ENCODE peak calls at places on chromosome 1, in seven cellular contexts. One of them, this sample, is unnamed.

GRCh38 chr1:211825990-211826389 is 4.6 kb downstream of the LPGAT1 start:
- DNase-seq in epithelial cell of esophagus: peak; percentile 40
- DNase-seq in GM23338: no peak
- DNase-seq in fibroblast of the aortic adventitia: peak; percentile 62
- DNase-seq in aorta: no peak
- DNase-seq in body of pancreas: no peak
- DNase-seq in A172: peak; percentile 55
- DNase-seq in this sample: no peak

GRCh38 chr1:23278717-23279116 is 61.4 kb upstream of the HTR1D start:
- DNase-seq in epithelial cell of esophagus: peak; percentile 16
- DNase-seq in GM23338: no peak
- DNase-seq in fibroblast of the aortic adventitia: no peak
- DNase-seq in aorta: no peak
- DNase-seq in body of pancreas: no peak
- DNase-seq in A172: no peak
- DNase-seq in this sample: no peak

GRCh38 chr1:33008051-33008914 is 28.4 kb downstream of the AK2 start:
- DNase-seq in epithelial cell of esophagus: peak; percentile 90
- DNase-seq in GM23338: no peak
- DNase-seq in fibroblast of the aortic adventitia: peak; percentile 38
- DNase-seq in aorta: no peak
- DNase-seq in body of pancreas: peak; percentile 87
- DNase-seq in A172: no peak
- DNase-seq in this sample: no peak

GRCh38 chr1:209397910-209398309 is 185.6 kb upstream of the CAMK1G start:
- DNase-seq in epithelial cell of esophagus: no peak
- DNase-seq in GM23338: no peak
- DNase-seq in fibroblast of the aortic adventitia: no peak
- DNase-seq in aorta: no peak
- DNase-seq in body of pancreas: no peak
- DNase-seq in A172: no peak
- DNase-seq in this sample: no peak

GRCh38 chr1:94061513-94062443 is 59.2 kb downstream of the ABCA4 start:
- DNase-seq in epithelial cell of esophagus: peak; percentile 73
- DNase-seq in GM23338: peak; percentile 86
- DNase-seq in fibroblast of the aortic adventitia: peak; percentile 89
- DNase-seq in aorta: peak; percentile 75
- DNase-seq in body of pancreas: peak; percentile 81
- DNase-seq in A172: peak; percentile 75
- DNase-seq in this sample: no peak

GRCh38 chr1:211236633-211237321 is 22.4 kb upstream of the RCOR3 start:
- DNase-seq in epithelial cell of esophagus: peak; percentile 39
- DNase-seq in GM23338: no peak
- DNase-seq in fibroblast of the aortic adventitia: no peak
- DNase-seq in aorta: no peak
- DNase-seq in body of pancreas: no peak
- DNase-seq in A172: peak; percentile 29
- DNase-seq in this sample: no peak

GRCh38 chr1:43044572-43045361 is 86.1 kb upstream of the SLC2A1 start:
- DNase-seq in epithelial cell of esophagus: no peak
- DNase-seq in GM23338: no peak
- DNase-seq in fibroblast of the aortic adventitia: no peak
- DNase-seq in aorta: no peak
- DNase-seq in body of pancreas: peak; percentile 23
- DNase-seq in A172: no peak
- DNase-seq in this sample: no peak

GRCh38 chr1:182253319-182253718 is 138.3 kb downstream of the GLUL start:
- DNase-seq in epithelial cell of esophagus: no peak
- DNase-seq in GM23338: no peak
- DNase-seq in fibroblast of the aortic adventitia: no peak
- DNase-seq in aorta: no peak
- DNase-seq in body of pancreas: no peak
- DNase-seq in A172: no peak
- DNase-seq in this sample: no peak

GRCh38 chr1:47175227-47175934 is 14.5 kb downstream of the PDZK1IP1 start:
- DNase-seq in epithelial cell of esophagus: peak; percentile 73
- DNase-seq in GM23338: peak; percentile 81
- DNase-seq in fibroblast of the aortic adventitia: peak; percentile 63
- DNase-seq in aorta: no peak
- DNase-seq in body of pancreas: peak; percentile 68
- DNase-seq in A172: peak; percentile 64
- DNase-seq in this sample: no peak

GRCh38 chr1:211656728-211657127 is 18.7 kb downstream of the NEK2 start:
- DNase-seq in epithelial cell of esophagus: no peak
- DNase-seq in GM23338: no peak
- DNase-seq in fibroblast of the aortic adventitia: no peak
- DNase-seq in aorta: no peak
- DNase-seq in body of pancreas: no peak
- DNase-seq in A172: no peak
- DNase-seq in this sample: no peak

GRCh38 chr1:228262475-228262874 is 54.6 kb downstream of the OBSCN start:
- DNase-seq in epithelial cell of esophagus: no peak
- DNase-seq in GM23338: no peak
- DNase-seq in fibroblast of the aortic adventitia: no peak
- DNase-seq in aorta: no peak
- DNase-seq in body of pancreas: no peak
- DNase-seq in A172: no peak
- DNase-seq in this sample: no peak

GRCh38 chr1:222777977-222778376 is 36.9 kb upstream of the DISP1 start:
- DNase-seq in epithelial cell of esophagus: peak; percentile 96
- DNase-seq in GM23338: no peak
- DNase-seq in fibroblast of the aortic adventitia: peak; percentile 79
- DNase-seq in aorta: no peak
- DNase-seq in body of pancreas: no peak
- DNase-seq in A172: no peak
- DNase-seq in this sample: no peak

GRCh38 chr1:215957692-215958091 is 390.6 kb downstream of the KCTD3 start:
- DNase-seq in epithelial cell of esophagus: no peak
- DNase-seq in GM23338: no peak
- DNase-seq in fibroblast of the aortic adventitia: peak; percentile 28
- DNase-seq in aorta: no peak
- DNase-seq in body of pancreas: no peak
- DNase-seq in A172: peak; percentile 53
- DNase-seq in this sample: no peak

This sample was measured in effector CD8-positive, alpha-beta T cell.